ENCODE peak calls at places on chromosomes 2 and 18, in four cellular contexts. U, I, C and Y are unnamed samples.

GRCh38 chr2:45178359-45178758 is 169.1 kb upstream of the SIX2 start:
- DNase-seq in U (no peak), I (no peak), C (no peak), Y (no peak)

GRCh38 chr2:197798187-197798586 is 6.2 kb upstream of the PLCL1 start:
- DNase-seq in U (no peak), I (no peak), C (no peak), Y (no peak)

GRCh38 chr18:2985628-2986027 is 27.3 kb downstream of the LPIN2 start:
- DNase-seq in U (peak), I (peak), C (no peak), Y (peak)

GRCh38 chr2:98601532-98602132 is 6.7 kb downstream of the COA5 start:
- DNase-seq in U (peak), I (peak), C (no peak), Y (no peak)

GRCh38 chr2:117055499-117056375 is 758.8 kb upstream of the DDX18 start:
- DNase-seq in U (no peak), I (no peak), C (no peak), Y (no peak)

GRCh38 chr18:6561029-6561861 is 146.5 kb upstream of the L3MBTL4 start:
- DNase-seq in U (no peak), I (no peak), C (no peak), Y (no peak)

GRCh38 chr2:55590810-55591440 is 26.5 kb downstream of the PPP4R3B start:
- DNase-seq in U (no peak), I (peak), C (no peak), Y (peak)

GRCh38 chr2:108536133-108536780 is 2.0 kb downstream of the LIMS1 start:
- DNase-seq in U (peak), I (no peak), C (no peak), Y (no peak)

GRCh38 chr2:218961229-218961628 is 1.8 kb downstream of the CDK5R2 start:
- DNase-seq in U (no peak), I (no peak), C (no peak), Y (no peak)

GRCh38 chr2:135664623-135665068 is 77.0 kb upstream of the UBXN4 start:
- DNase-seq in U (no peak), I (no peak), C (no peak), Y (no peak)

GRCh38 chr18:58449366-58449935 is 179.4 kb downstream of the ALPK2 start:
- DNase-seq in U (peak), I (no peak), C (no peak), Y (no peak)

GRCh38 chr18:41955688-41956087 is 654 bp downstream of the PIK3C3 start:
- DNase-seq in U (no peak), I (no peak), C (no peak), Y (peak)

GRCh38 chr2:238009563-238009962 is 42.7 kb downstream of the UBE2F start:
- DNase-seq in U (peak), I (no peak), C (no peak), Y (no peak)

GRCh38 chr2:240166191-240166590 is 25.7 kb upstream of the OTOS start:
- DNase-seq in U (no peak), I (no peak), C (no peak), Y (no peak)

GRCh38 chr2:127081826-127082633 is 24.9 kb downstream of the BIN1 start:
- DNase-seq in U (no peak), I (no peak), C (no peak), Y (peak)

GRCh38 chr2:42792087-42792582 is 248 bp downstream of the HAAO start:
- DNase-seq in U (no peak), I (no peak), C (no peak), Y (no peak)

GRCh38 chr2:92073815-92074548 is 2797.2 kb upstream of the TEKT4 start:
- DNase-seq in U (no peak), I (no peak), C (no peak), Y (peak)

GRCh38 chr2:210956101-210956500 is 399.7 kb downstream of the CPS1 start:
- DNase-seq in U (no peak), I (no peak), C (no peak), Y (no peak)

GRCh38 chr2:3117650-3118216 is 259.9 kb downstream of the EIPR1 start:
- DNase-seq in U (no peak), I (no peak), C (peak), Y (no peak)

GRCh38 chr2:76197842-76198448 is 487.2 kb upstream of the GCFC2 start:
- DNase-seq in U (peak), I (peak), C (peak), Y (peak)
- TF ChIP-seq SP1 in U (no peak), I (no peak), C (no peak), Y (no peak)

DNA sequence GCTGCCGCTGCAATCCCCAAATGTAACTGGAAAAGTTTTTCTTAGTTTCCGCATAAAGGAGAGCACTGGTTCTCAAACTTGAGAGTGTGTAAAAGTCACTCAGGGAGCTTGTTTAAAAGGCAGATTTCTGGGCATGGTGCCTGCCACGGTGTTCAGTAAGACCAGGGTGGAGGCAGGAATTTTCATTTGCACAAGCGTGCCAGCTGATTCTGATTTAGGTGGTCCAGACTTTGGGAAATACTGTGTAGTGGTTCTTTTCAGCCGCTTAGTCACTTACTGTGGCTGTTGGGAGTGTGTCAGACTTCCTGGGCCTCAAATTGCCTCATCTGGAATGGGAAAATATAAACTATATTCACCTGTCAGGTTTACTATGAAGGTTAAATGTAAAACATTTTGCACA is 788 bp downstream of the ARMC9 start:
- DNase-seq in U (no peak), I (no peak), C (no peak), Y (no peak)
- TF ChIP-seq FOSL1 in U (no peak), I (no peak), C (no peak), Y (no peak)

GRCh38 chr2:201828235-201828634 is 21.9 kb downstream of the CDK15 start:
- DNase-seq in U (no peak), I (no peak), C (no peak), Y (no peak)
- TF ChIP-seq SP1 in U (no peak), I (no peak), C (no peak), Y (no peak)

DNA sequence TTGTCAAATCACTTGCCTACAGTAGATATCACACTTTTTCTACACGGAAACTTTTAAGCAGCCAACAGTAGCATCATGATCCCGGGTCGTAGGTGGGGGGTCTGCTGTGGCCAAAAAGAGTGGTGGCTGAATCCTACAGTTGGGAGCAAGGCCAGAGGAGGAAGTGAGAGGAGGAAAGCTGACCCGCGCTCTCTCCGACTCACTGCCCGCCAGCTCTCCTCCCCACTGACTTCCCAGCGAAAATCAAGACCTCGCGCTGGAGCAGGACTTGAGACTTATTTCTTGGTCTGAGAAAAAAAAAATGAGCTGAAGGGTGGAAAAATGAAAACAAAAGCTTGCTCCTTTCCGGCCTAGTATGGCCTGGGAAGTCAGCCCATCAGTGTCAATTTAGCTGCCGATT is 9.6 kb downstream of the FBLN7 start:
- DNase-seq in U (no peak), I (no peak), C (peak), Y (no peak)
- TF ChIP-seq FOSL1 in U (no peak), I (no peak), C (no peak), Y (no peak)

DNA sequence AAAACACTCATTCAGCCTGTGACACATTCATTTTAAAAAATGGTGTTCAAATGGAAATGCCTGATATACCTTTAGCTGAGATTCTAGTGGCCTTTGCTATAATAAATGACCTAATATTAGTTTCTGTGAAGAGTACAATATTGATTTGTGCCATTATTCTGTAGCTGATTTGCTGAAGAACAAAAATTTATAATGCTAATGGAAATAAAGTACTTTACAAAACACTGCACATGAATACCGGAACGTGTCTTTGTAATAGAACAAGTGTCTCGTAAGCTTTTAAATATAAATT is 138.7 kb downstream of the WDR7 start:
- DNase-seq in U (no peak), I (no peak), C (no peak), Y (no peak)
- TF ChIP-seq SP1 in U (no peak), I (no peak), C (no peak), Y (no peak)

DNA sequence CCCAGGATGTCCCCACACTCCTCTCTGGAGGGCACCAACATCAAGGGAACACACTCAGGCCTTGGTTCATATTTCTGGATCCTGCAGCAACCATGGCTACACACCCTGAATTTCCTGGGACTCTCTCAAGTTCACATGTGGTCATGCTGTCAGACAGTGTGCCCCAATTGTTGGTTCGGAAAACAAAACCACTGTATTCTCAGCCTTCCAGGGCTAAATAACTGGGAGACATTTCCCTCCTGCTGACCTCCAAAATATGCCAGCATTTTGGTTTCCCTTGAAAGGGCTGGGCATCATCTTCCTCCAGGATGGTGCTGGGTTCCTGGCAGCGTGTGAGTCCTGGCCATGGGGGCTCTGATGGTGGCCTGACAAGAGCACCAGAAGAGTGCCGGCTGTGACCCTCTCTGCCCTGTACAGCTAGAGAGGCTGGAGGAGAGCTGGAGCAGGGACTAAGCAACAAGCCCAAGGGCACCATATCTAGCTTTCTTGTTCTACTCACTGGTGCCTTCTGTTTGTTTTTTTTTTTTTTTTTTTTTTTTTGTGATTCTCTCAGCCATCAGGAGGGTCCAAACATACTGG is 37.5 kb upstream of the WIPF1 start:
- DNase-seq in U (no peak), I (no peak), C (no peak), Y (no peak)
- TF ChIP-seq FOSL1 in U (no peak), I (no peak), C (no peak), Y (no peak)

DNA sequence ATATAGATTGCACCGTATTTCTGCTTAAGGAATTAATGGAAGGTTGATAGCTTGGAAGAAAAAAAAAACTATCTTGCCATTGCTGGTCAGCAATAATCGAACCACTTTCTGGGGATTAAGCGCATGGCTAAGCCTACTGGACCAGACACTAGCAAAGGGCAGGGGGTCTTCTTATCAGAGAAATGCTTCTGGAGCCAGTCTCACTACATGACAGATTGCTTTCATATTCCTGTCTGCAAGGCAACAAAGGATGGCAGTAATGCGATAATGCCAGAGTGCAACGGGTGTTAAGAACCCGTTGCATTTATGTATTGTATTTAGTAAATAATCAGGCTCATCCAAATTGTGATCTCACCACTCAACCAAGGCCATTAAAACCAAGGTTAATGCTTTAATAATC is 153.7 kb downstream of the WDPCP start:
- DNase-seq in U (no peak), I (no peak), C (no peak), Y (peak)
- TF ChIP-seq SP1 in U (no peak), I (no peak), C (no peak), Y (no peak)